ENCODE peak calls at places on chromosomes 6 and 20, in six cellular contexts. I is bronchial epithelial cell, Z is ureter, R is fibroblast of villous mesenchyme, C is cardiac fibroblast, G is NCI-H510A treated with DMSO at 0.1 percent for 48 hours. Q is an unnamed sample.

GRCh38 chr6:14429396-14429795 is 311.8 kb downstream of the CD83 start:
- DNase-seq in C (no peak), Z (no peak), R (no peak), G (no peak), I (no peak), Q (peak; percentile 66)

GRCh38 chr20:20017852-20018245 is 687 bp downstream of the NAA20 start:
- DNase-seq in R (no peak), I (peak; percentile 20), C (no peak), Z (no peak), G (peak; percentile 15), Q (no peak)

GRCh38 chr20:57806975-57807374 is 97.2 kb upstream of the PMEPA1 start:
- DNase-seq in C (no peak), G (no peak), Z (no peak), I (no peak), R (no peak), Q (no peak)

GRCh38 chr20:19275630-19276071 is 63.2 kb downstream of the SLC24A3 start:
- DNase-seq in G (peak; percentile 91), Z (peak; percentile 83), R (peak; percentile 69), C (peak; percentile 57), I (peak; percentile 16), Q (no peak)

GRCh38 chr6:125795301-125795700 is 4.5 kb downstream of the NCOA7 start:
- DNase-seq in R (no peak), Z (no peak), I (no peak), C (no peak), G (no peak), Q (no peak)

GRCh38 chr6:79201127-79201526 is 33.4 kb downstream of the HMGN3 start:
- DNase-seq in G (no peak), I (no peak), Z (no peak), C (no peak), R (no peak), Q (no peak)

GRCh38 chr20:63122626-63123025 is 93.3 kb downstream of the YTHDF1 start:
- DNase-seq in I (no peak), R (no peak), C (no peak), G (no peak), Z (no peak), Q (no peak)

GRCh38 chr6:167825059-167825758 is 1.5 kb upstream of the AFDN start:
- DNase-seq in C (peak; percentile 51), I (no peak), G (no peak), Z (no peak), R (peak; percentile 28), Q (no peak)

GRCh38 chr6:28269492-28269891 is 2.5 kb downstream of the ZSCAN26 start:
- DNase-seq in Z (no peak), G (no peak), C (peak; percentile 79), I (peak; percentile 91), R (peak; percentile 67), Q (no peak)